ENCODE peak calls at places on chromosomes 4 and X, in eight cellular contexts. V is SJSA1, N is body of pancreas, A is PC-9, Y is uterus, J is mammary epithelial cell, W is pancreas, T is tibial nerve. M is an unnamed sample. For H3K27me3, the result is how much of the 10 kb centered on the place peaks cover.

GRCh38 chrX:151505796-151506195 is 57.7 kb upstream of the PASD1 start:
- DNase-seq in W (no peak), V (no peak), T (peak), N (no peak), A (no peak), J (peak), Y (no peak), M (peak)

GRCh38 chrX:77937291-77937690 is 26.8 kb downstream of the ATP7A start:
- DNase-seq in W (no peak), T (no peak), Y (no peak), J (peak), N (no peak), A (peak), V (no peak), M (no peak)

GRCh38 chr4:74133786-74134499 is 24.0 kb upstream of the MTHFD2L start:
- DNase-seq in A (peak), Y (peak), V (peak), T (peak), W (peak), J (peak), N (peak), M (peak)

GRCh38 chr4:52791936-52792335 is 40.7 kb upstream of the ERVMER34-1 start:
- DNase-seq in N (no peak), T (no peak), V (no peak), J (no peak), Y (no peak), W (no peak), A (no peak), M (no peak)

GRCh38 chrX:133676344-133677122 is 261.2 kb upstream of the GPC4 start:
- DNase-seq in V (no peak), Y (no peak), N (peak), W (no peak), A (peak), J (no peak), T (no peak), M (no peak)

GRCh38 chr4:127138586-127138985 is 494.2 kb upstream of the INTU start:
- DNase-seq in N (no peak), J (no peak), V (no peak), A (no peak), W (no peak), Y (no peak), T (no peak), M (no peak)

GRCh38 chrX:12210921-12211320 is 72.6 kb downstream of the FRMPD4 start:
- DNase-seq in N (no peak), A (no peak), J (peak), Y (no peak), T (no peak), W (no peak), V (no peak), M (no peak)

GRCh38 chr4:10762541-10762940 is 78.0 kb upstream of the CLNK start:
- DNase-seq in J (no peak), N (no peak), W (no peak), A (no peak), V (peak), T (no peak), Y (no peak), M (no peak)

GRCh38 chr4:184400375-184400870 is 73.9 kb downstream of the IRF2 start:
- DNase-seq in W (no peak), N (no peak), Y (no peak), A (peak), V (peak), T (peak), J (peak), M (no peak)

GRCh38 chrX:45164021-45164621 is 36.6 kb downstream of the DIPK2B start:
- DNase-seq in Y (no peak), V (no peak), J (no peak), T (no peak), W (no peak), A (no peak), N (peak), M (peak)

GRCh38 chrX:39869846-39870601 is 227.7 kb downstream of the BCOR start:
- DNase-seq in W (no peak), N (no peak), J (peak), T (no peak), A (no peak), Y (no peak), V (peak), M (no peak)

GRCh38 chrX:118507766-118508165 is 12.2 kb downstream of the DOCK11 start:
- DNase-seq in N (no peak), T (no peak), J (peak), Y (no peak), V (no peak), W (no peak), A (peak), M (no peak)

GRCh38 chrX:116781926-116782325 is 319.1 kb upstream of the CT83 start:
- DNase-seq in A (no peak), T (no peak), N (no peak), V (no peak), Y (peak), W (no peak), J (no peak), M (no peak)

GRCh38 chr4:158007566-158007965 is 165.3 kb downstream of the GASK1B start:
- DNase-seq in N (no peak), A (no peak), J (no peak), W (no peak), V (no peak), Y (no peak), T (no peak), M (no peak)

GRCh38 chr4:78437608-78438088 is 113.9 kb upstream of the ANXA3 start:
- DNase-seq in T (no peak), Y (no peak), A (no peak), J (peak), W (no peak), V (no peak), N (no peak), M (no peak)

GRCh38 chrX:101369687-101370086 is 16.3 kb downstream of the BTK start:
- DNase-seq in T (no peak), A (no peak), J (no peak), W (no peak), N (no peak), V (no peak), Y (no peak), M (no peak)

GRCh38 chr4:1307951-1308735 is 18.5 kb downstream of the MAEA start:
- DNase-seq in A (no peak), N (no peak), W (peak), J (no peak), T (no peak), V (no peak), Y (no peak), M (peak)

GRCh38 chrX:71859637-71860036 is 51.0 kb upstream of the NHSL2 start:
- DNase-seq in N (peak), V (no peak), J (peak), W (no peak), A (no peak), T (peak), Y (no peak), M (no peak)

GRCh38 chr4:5812506-5813229 is 80.2 kb downstream of the CRMP1 start:
- DNase-seq in W (no peak), T (peak), N (no peak), A (peak), J (peak), Y (no peak), V (no peak), M (no peak)

GRCh38 chr4:86967798-86968197 is 33.0 kb downstream of the AFF1 start:
- DNase-seq in V (no peak), A (no peak), N (no peak), W (no peak), T (no peak), Y (no peak), J (peak), M (no peak)

DNA sequence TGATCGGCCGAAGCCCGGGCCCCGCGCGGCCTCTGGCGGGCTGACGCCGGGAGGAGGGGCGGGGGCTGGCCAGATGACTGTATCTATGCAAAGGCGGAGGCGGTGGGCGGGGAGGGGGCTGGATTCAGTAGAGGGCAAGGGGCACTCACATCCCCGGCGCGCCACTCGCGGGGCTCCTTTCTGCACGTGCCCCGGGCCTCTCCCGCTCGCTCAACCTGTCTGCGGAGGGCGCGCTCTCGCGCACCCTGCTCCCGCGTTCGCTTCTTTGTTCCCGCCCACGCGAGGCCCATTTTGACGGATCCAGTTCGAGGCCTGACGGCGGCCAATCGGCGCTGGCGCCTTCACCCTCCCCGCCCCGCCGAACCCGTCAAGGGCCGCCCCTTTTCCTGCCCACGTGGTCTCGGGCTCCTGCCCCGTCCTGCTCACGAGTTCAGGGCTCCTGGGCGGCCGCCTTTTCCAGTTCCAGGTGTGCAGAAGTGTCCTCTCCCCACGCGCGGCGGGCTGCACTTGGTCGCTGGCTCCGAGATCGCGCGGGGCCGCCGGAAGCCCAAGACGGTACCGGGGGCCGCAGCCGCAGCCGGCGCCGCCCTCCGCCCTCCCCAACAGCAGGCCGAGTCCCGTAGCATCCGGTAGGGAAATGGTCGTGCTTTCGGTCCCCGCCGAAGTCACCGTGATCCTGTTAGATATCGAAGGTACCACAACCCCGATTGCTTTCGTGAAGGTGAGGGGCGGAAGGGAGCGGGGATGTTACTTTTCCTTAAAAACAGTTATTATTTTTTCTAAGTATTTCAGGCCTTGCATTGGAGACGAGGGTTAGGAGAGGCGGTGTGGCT is at the start of the genes ENOPH1 and HNRNPDL:
- DNase-seq in J (peak), A (peak), N (peak), V (peak), W (peak), T (peak), Y (peak), M (peak)
- H3K4me3 ChIP-seq in J (peak), A (peak), N (peak), V (peak), W (peak), T (peak), Y (peak), M (peak)

GRCh38 chrX:25012793-25013592 is 2.8 kb downstream of the ARX start:
- DNase-seq in V (no peak), A (no peak), J (no peak), W (no peak), Y (no peak), T (no peak), N (no peak), M (no peak)

GRCh38 chrX:25012433-25012735 is 3.4 kb downstream of the ARX start:
- DNase-seq in A (no peak), J (no peak), W (no peak), T (no peak), Y (no peak), V (no peak), N (no peak), M (no peak)

GRCh38 chrX:25013593-25014365 is 2.0 kb downstream of the ARX start:
- DNase-seq in W (peak), J (no peak), A (no peak), T (no peak), Y (no peak), V (no peak), N (no peak), M (no peak)

GRCh38 chrX:25010784-25011588 is 4.8 kb downstream of the ARX start:
- DNase-seq in N (no peak), V (no peak), Y (no peak), W (no peak), A (no peak), T (no peak), J (no peak), M (no peak)

DNA sequence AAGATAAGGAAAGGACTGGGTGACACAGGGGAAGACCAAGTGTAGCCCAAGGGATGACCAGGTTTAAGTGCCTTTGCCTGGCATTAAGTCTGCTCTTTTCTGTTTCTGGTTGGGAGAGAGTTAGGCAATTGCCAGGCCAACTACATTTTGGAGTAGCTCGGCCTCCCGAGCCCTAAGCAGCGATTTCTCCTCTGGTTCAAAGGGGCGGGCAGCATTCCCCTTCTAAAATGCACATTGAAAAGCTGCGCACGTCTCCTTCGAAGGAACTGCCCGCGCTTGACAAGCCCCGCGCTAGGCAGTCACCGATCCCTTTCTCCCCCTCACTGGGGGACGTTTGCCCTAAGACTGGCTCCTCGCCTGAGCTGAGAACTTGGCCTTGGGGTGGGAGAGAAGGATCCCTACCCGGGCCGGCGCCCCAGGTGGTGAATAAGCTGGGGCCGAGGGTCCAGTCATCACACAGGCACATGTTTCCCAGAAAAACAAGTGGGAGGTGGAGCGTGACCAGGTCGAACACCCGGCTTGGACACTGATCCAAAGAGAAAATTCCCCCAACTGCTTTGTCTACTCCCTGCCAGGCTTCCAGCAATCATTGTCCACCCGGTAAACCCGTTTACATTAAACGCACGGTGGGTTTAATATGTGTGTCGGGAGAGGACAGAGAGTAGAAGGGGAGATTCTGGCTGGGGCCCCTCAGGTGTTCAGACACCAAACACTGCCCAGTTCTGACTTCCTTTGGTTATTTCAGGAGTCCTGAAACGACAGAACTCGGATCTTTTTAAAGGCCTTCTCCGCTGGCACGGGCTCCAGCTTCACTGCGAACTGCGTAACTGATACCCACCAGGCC is 4.0 kb downstream of the ARX start:
- DNase-seq in Y (no peak), J (no peak), V (no peak), N (no peak), A (no peak), T (no peak), W (no peak), M (no peak)
- H3K27me3 ChIP-seq in Y (half or more), J (under half), V (under half), N (under half), A (under half), T (half or more), W (under half), M (under half)

GRCh38 chr4:55311792-55312490 is 34.1 kb upstream of the SRD5A3 start:
- DNase-seq in T (peak), J (no peak), V (no peak), Y (no peak), W (no peak), A (no peak), N (no peak), M (no peak)
- H3K27ac ChIP-seq in T (no peak), J (no peak), V (no peak), Y (no peak), W (no peak), A (no peak), N (no peak), M (no peak)

GRCh38 chr4:183157215-183157614 is 58.2 kb downstream of the WWC2 start:
- DNase-seq in N (no peak), Y (no peak), A (no peak), W (no peak), T (no peak), J (no peak), V (no peak), M (no peak)

GRCh38 chr4:183155450-183156184 is 56.6 kb downstream of the WWC2 start:
- DNase-seq in A (no peak), T (no peak), V (no peak), W (no peak), J (no peak), Y (no peak), N (no peak), M (no peak)

GRCh38 chr4:183153190-183153916 is 54.3 kb downstream of the WWC2 start:
- DNase-seq in J (no peak), W (no peak), N (no peak), Y (no peak), V (no peak), A (no peak), T (no peak), M (no peak)

GRCh38 chr4:183158062-183158461 is 59.0 kb downstream of the WWC2 start:
- DNase-seq in T (no peak), A (no peak), V (no peak), Y (no peak), N (no peak), J (no peak), W (no peak), M (no peak)

DNA sequence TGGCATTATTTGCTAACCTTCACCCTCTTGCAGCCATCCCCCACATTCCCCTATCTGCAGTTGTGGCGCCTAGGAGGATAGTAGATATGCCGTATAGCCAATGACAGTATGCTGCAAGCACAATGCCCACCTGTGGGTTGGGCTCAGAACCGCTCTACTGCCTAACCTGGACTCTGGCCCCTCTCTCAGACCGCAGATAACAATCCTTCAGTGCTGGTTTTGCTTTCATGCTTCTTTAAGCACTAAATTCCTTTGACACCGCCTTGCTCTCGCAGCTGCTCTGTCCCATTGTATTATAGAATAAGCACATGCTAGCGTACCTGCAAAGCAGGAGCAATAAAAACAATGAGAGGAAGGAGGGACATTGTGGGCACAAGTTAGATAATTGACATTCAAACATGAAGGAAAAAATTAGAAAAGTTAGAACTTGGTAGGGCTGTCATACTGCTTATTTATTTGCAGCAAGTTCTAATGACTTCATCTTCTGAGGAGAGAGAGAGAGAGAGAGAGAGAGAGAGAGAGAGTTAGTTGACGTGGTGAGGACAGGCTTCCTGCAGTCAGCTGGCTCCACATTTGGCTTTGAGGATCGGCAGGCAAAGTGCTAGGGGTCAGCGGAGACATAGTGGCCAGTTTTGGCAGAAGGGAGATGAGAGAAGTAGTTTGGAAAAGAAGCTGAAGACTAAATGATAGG is 55.8 kb downstream of the WWC2 start:
- DNase-seq in T (no peak), A (no peak), W (no peak), N (no peak), Y (no peak), J (no peak), V (no peak), M (no peak)
- H3K4me3 ChIP-seq in T (no peak), A (no peak), W (no peak), N (no peak), Y (no peak), J (no peak), V (no peak), M (no peak)

GRCh38 chr4:7524841-7525240 is 90.1 kb upstream of the PSAPL1 start:
- DNase-seq in N (no peak), J (no peak), Y (peak), V (no peak), A (no peak), T (no peak), W (no peak), M (no peak)

GRCh38 chr4:7522452-7522851 is 87.7 kb upstream of the PSAPL1 start:
- DNase-seq in J (no peak), T (no peak), Y (no peak), W (no peak), V (no peak), N (no peak), A (no peak), M (no peak)

GRCh38 chr4:7523526-7523925 is 88.8 kb upstream of the PSAPL1 start:
- DNase-seq in A (no peak), J (no peak), W (no peak), V (no peak), N (no peak), T (no peak), Y (no peak), M (no peak)

GRCh38 chr4:7526491-7526890 is 91.8 kb upstream of the PSAPL1 start:
- DNase-seq in J (no peak), A (no peak), V (no peak), Y (no peak), N (no peak), W (no peak), T (no peak), M (no peak)

GRCh38 chr4:7524064-7524682 is 89.4 kb upstream of the PSAPL1 start:
- DNase-seq in Y (no peak), W (no peak), A (no peak), V (no peak), N (no peak), T (no peak), J (no peak), M (peak)
- H3K27me3 ChIP-seq in Y (under half), W (under half), A (under half), V (under half), N (under half), T (under half), J (under half), M (under half)

GRCh38 chrX:153485396-153486080 is 9.2 kb upstream of the BGN start:
- DNase-seq in W (no peak), Y (no peak), T (no peak), V (no peak), J (no peak), N (no peak), A (no peak), M (no peak)

GRCh38 chrX:153488231-153488914 is 6.4 kb upstream of the BGN start:
- DNase-seq in N (no peak), T (no peak), W (no peak), J (no peak), Y (no peak), V (no peak), A (no peak), M (peak)

GRCh38 chrX:153490217-153490616 is 4.6 kb upstream of the BGN start:
- DNase-seq in W (no peak), N (no peak), Y (no peak), A (no peak), T (no peak), V (no peak), J (no peak), M (no peak)

GRCh38 chrX:153486163-153486562 is 8.6 kb upstream of the BGN start:
- DNase-seq in A (no peak), W (no peak), J (no peak), T (no peak), Y (no peak), V (no peak), N (no peak), M (no peak)

DNA sequence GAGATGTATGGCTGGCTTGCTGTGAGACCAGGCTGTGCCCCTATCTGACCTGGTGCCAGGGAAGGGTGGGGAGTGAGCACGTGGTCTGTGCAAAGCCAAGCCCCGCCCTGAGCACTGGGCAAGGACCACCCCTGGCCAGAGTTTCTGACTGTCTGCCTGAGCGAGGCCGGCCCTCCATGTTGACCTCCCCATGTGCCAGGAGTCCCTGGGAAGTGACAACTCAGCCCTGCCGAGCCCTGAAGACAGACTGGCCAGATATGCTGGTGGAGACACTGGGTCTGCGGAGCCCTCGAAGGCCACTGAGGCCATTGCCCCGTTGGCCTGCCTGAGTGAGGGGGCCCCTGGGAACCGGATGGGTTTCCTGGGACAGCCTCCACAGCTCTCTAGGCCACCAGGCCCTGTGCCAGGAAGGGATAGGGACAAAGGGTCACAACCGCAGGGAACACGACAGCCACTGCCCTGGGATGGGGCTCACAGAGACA is 7.1 kb upstream of the BGN start:
- DNase-seq in V (no peak), A (no peak), J (no peak), N (no peak), Y (no peak), T (no peak), W (no peak), M (peak)
- H3K27ac ChIP-seq in V (no peak), A (no peak), J (no peak), N (no peak), Y (peak), T (no peak), W (no peak), M (peak)

M was measured in right cardiac atrium.